ENCODE peak calls at places on chromosomes 16 and 17, in four cellular contexts. H, T, O and P are unnamed samples.

GRCh38 chr16:2523801-2524231 is 3.6 kb downstream of the AMDHD2 start:
- DNase-seq in H (no peak), T (no peak), O (no peak), P (no peak)

GRCh38 chr17:27600471-27600870 is 30.5 kb upstream of the LGALS9 start:
- DNase-seq in H (no peak), T (no peak), O (no peak), P (peak)

GRCh38 chr17:31048780-31049179 is 46.0 kb upstream of the NF1 start:
- DNase-seq in H (peak), T (no peak), O (peak), P (no peak)

GRCh38 chr17:35167666-35168065 is 20.0 kb downstream of the UNC45B start:
- DNase-seq in H (peak), T (no peak), O (peak), P (no peak)

GRCh38 chr16:11429823-11430222 is 84.6 kb downstream of the RMI2 start:
- DNase-seq in H (no peak), T (no peak), O (no peak), P (no peak)

GRCh38 chr16:1273816-1274215 is 17.9 kb downstream of the TPSD1 start:
- DNase-seq in H (no peak), T (no peak), O (no peak), P (no peak)

GRCh38 chr17:8909621-8910292 is 42.3 kb upstream of the PIK3R6 start:
- DNase-seq in H (no peak), T (no peak), O (no peak), P (no peak)

GRCh38 chr17:28725660-28726395 is at the start of gene TLCD1:
- DNase-seq in H (peak), T (no peak), O (peak), P (no peak)

GRCh38 chr16:19375561-19376158 is 42.0 kb upstream of the TMC5 start:
- DNase-seq in H (peak), T (peak), O (peak), P (no peak)

GRCh38 chr16:71637398-71637797 is 11.4 kb downstream of the MARVELD3 start:
- DNase-seq in H (peak), T (peak), O (peak), P (peak)

GRCh38 chr16:68146583-68146982 is 61.4 kb downstream of the NFATC3 start:
- DNase-seq in H (peak), T (peak), O (peak), P (no peak)

GRCh38 chr17:5630434-5630833 is 46.1 kb upstream of the NLRP1 start:
- DNase-seq in H (peak), T (no peak), O (no peak), P (peak)

GRCh38 chr17:64534187-64534586 is 27.4 kb downstream of the CEP95 start:
- DNase-seq in H (no peak), T (no peak), O (no peak), P (no peak)

GRCh38 chr16:81485225-81485624 is 40.6 kb downstream of the CMIP start:
- DNase-seq in H (no peak), T (no peak), O (no peak), P (no peak)

GRCh38 chr16:57381791-57382534 is 9.7 kb downstream of the CX3CL1 start:
- DNase-seq in H (no peak), T (no peak), O (no peak), P (no peak)

GRCh38 chr17:57102122-57102521 is 17.1 kb downstream of the AKAP1 start:
- DNase-seq in H (no peak), T (no peak), O (no peak), P (no peak)

GRCh38 chr16:50279142-50279865 is 13.0 kb downstream of the ADCY7 start:
- DNase-seq in H (no peak), T (no peak), O (no peak), P (no peak)

GRCh38 chr17:1647802-1648581 is 1.7 kb downstream of the RILP start:
- DNase-seq in H (peak), T (no peak), O (no peak), P (no peak)

GRCh38 chr16:25210758-25211157 is 6.0 kb upstream of the AQP8 start:
- DNase-seq in H (peak), T (no peak), O (peak), P (no peak)

GRCh38 chr16:4110065-4110464 is 6.2 kb downstream of the ADCY9 start:
- DNase-seq in H (no peak), T (no peak), O (no peak), P (no peak)

GRCh38 chr17:28956861-28957260 is 5.5 kb upstream of the PHF12 start:
- DNase-seq in H (no peak), T (no peak), O (no peak), P (no peak)

GRCh38 chr16:53501216-53501859 is 1.7 kb downstream of the AKTIP start:
- DNase-seq in H (no peak), T (no peak), O (no peak), P (no peak)

GRCh38 chr16:1940273-1941161 is 2.5 kb downstream of the MSRB1 start:
- DNase-seq in H (no peak), T (no peak), O (no peak), P (no peak)

GRCh38 chr17:31413871-31414589 is 22.6 kb downstream of the RAB11FIP4 start:
- DNase-seq in H (peak), T (no peak), O (peak), P (peak)

GRCh38 chr16:73568769-73569168 is 520.8 kb upstream of the ZFHX3 start:
- DNase-seq in H (no peak), T (no peak), O (no peak), P (no peak)

GRCh38 chr16:18801197-18801972 is at the start of gene ARL6IP1:
- DNase-seq in H (peak), T (peak), O (peak), P (peak)

GRCh38 chr16:69338557-69339288 is 641 bp downstream of the COG8 start:
- DNase-seq in H (no peak), T (no peak), O (no peak), P (no peak)

GRCh38 chr17:79800325-79801155 is 3.7 kb upstream of the CBX8 start:
- DNase-seq in H (peak), T (no peak), O (peak), P (no peak)